ENCODE peak calls at places on chromosomes 7 and 10, in nine cellular contexts. One of them, this sample, is unnamed.

GRCh38 chr10:116272497-116273221 is at the start of gene GFRA1:
- DNase-seq in activated effector memory CD4-positive, alpha-beta T cell treated with Interleukin-2 at 50 U/mL for 16 hours: no peak
- DNase-seq in activated T-cell treated with anti-CD3 and anti-CD28 coated beads for 1 hour: no peak
- DNase-seq in brain microvascular endothelial cell: no peak
- DNase-seq in BJ: no peak
- DNase-seq in CD8-positive, alpha-beta memory T cell: no peak
- DNase-seq in hippocampal formation: no peak
- DNase-seq in prostate gland: no peak
- DNase-seq in left colon: peak
- DNase-seq in this sample: no peak

GRCh38 chr10:22483132-22483531 is 137.8 kb downstream of the SPAG6 start:
- DNase-seq in BJ: no peak
- DNase-seq in CD8-positive, alpha-beta memory T cell: no peak
- DNase-seq in brain microvascular endothelial cell: no peak
- DNase-seq in hippocampal formation: no peak
- DNase-seq in activated effector memory CD4-positive, alpha-beta T cell treated with Interleukin-2 at 50 U/mL for 16 hours: no peak
- DNase-seq in left colon: no peak
- DNase-seq in activated T-cell treated with anti-CD3 and anti-CD28 coated beads for 1 hour: no peak
- DNase-seq in prostate gland: no peak
- DNase-seq in this sample: no peak

GRCh38 chr10:52215745-52216361 is 98.2 kb upstream of the DKK1 start:
- DNase-seq in hippocampal formation: peak
- DNase-seq in brain microvascular endothelial cell: peak
- DNase-seq in prostate gland: peak
- DNase-seq in activated T-cell treated with anti-CD3 and anti-CD28 coated beads for 1 hour: peak
- DNase-seq in BJ: peak
- DNase-seq in left colon: peak
- DNase-seq in activated effector memory CD4-positive, alpha-beta T cell treated with Interleukin-2 at 50 U/mL for 16 hours: no peak
- DNase-seq in CD8-positive, alpha-beta memory T cell: no peak
- DNase-seq in this sample: peak

GRCh38 chr10:93816123-93816747 is 58.5 kb downstream of the LGI1 start:
- DNase-seq in hippocampal formation: peak
- DNase-seq in activated effector memory CD4-positive, alpha-beta T cell treated with Interleukin-2 at 50 U/mL for 16 hours: peak
- DNase-seq in CD8-positive, alpha-beta memory T cell: no peak
- DNase-seq in prostate gland: peak
- DNase-seq in brain microvascular endothelial cell: peak
- DNase-seq in BJ: peak
- DNase-seq in left colon: peak
- DNase-seq in activated T-cell treated with anti-CD3 and anti-CD28 coated beads for 1 hour: peak
- DNase-seq in this sample: no peak

GRCh38 chr7:157253850-157254249 is 83.0 kb upstream of the DNAJB6 start:
- DNase-seq in hippocampal formation: peak
- DNase-seq in activated T-cell treated with anti-CD3 and anti-CD28 coated beads for 1 hour: no peak
- DNase-seq in BJ: no peak
- DNase-seq in prostate gland: peak
- DNase-seq in CD8-positive, alpha-beta memory T cell: no peak
- DNase-seq in left colon: peak
- DNase-seq in brain microvascular endothelial cell: no peak
- DNase-seq in activated effector memory CD4-positive, alpha-beta T cell treated with Interleukin-2 at 50 U/mL for 16 hours: no peak
- DNase-seq in this sample: no peak

GRCh38 chr7:28329616-28330373 is 82.5 kb upstream of the CREB5 start:
- DNase-seq in BJ: no peak
- DNase-seq in activated effector memory CD4-positive, alpha-beta T cell treated with Interleukin-2 at 50 U/mL for 16 hours: peak
- DNase-seq in CD8-positive, alpha-beta memory T cell: no peak
- DNase-seq in brain microvascular endothelial cell: no peak
- DNase-seq in left colon: no peak
- DNase-seq in activated T-cell treated with anti-CD3 and anti-CD28 coated beads for 1 hour: no peak
- DNase-seq in hippocampal formation: no peak
- DNase-seq in prostate gland: no peak
- DNase-seq in this sample: peak

GRCh38 chr10:97012470-97012869 is 173.3 kb downstream of the SLIT1 start:
- DNase-seq in left colon: no peak
- DNase-seq in activated effector memory CD4-positive, alpha-beta T cell treated with Interleukin-2 at 50 U/mL for 16 hours: no peak
- DNase-seq in prostate gland: no peak
- DNase-seq in brain microvascular endothelial cell: no peak
- DNase-seq in CD8-positive, alpha-beta memory T cell: no peak
- DNase-seq in activated T-cell treated with anti-CD3 and anti-CD28 coated beads for 1 hour: no peak
- DNase-seq in hippocampal formation: no peak
- DNase-seq in BJ: no peak
- DNase-seq in this sample: no peak

GRCh38 chr7:157764946-157765537 is 428.2 kb downstream of the DNAJB6 start:
- DNase-seq in hippocampal formation: no peak
- DNase-seq in CD8-positive, alpha-beta memory T cell: no peak
- DNase-seq in BJ: no peak
- DNase-seq in brain microvascular endothelial cell: no peak
- DNase-seq in activated T-cell treated with anti-CD3 and anti-CD28 coated beads for 1 hour: no peak
- DNase-seq in left colon: no peak
- DNase-seq in prostate gland: no peak
- DNase-seq in activated effector memory CD4-positive, alpha-beta T cell treated with Interleukin-2 at 50 U/mL for 16 hours: no peak
- DNase-seq in this sample: no peak

GRCh38 chr7:471866-472639 is 47.6 kb downstream of the PDGFA start:
- DNase-seq in prostate gland: peak
- DNase-seq in CD8-positive, alpha-beta memory T cell: no peak
- DNase-seq in activated effector memory CD4-positive, alpha-beta T cell treated with Interleukin-2 at 50 U/mL for 16 hours: no peak
- DNase-seq in hippocampal formation: peak
- DNase-seq in brain microvascular endothelial cell: peak
- DNase-seq in BJ: peak
- DNase-seq in activated T-cell treated with anti-CD3 and anti-CD28 coated beads for 1 hour: no peak
- DNase-seq in left colon: peak
- DNase-seq in this sample: no peak

GRCh38 chr7:26143298-26144044 is 8.5 kb upstream of the NFE2L3 start:
- DNase-seq in activated T-cell treated with anti-CD3 and anti-CD28 coated beads for 1 hour: no peak
- DNase-seq in BJ: no peak
- DNase-seq in CD8-positive, alpha-beta memory T cell: no peak
- DNase-seq in hippocampal formation: no peak
- DNase-seq in activated effector memory CD4-positive, alpha-beta T cell treated with Interleukin-2 at 50 U/mL for 16 hours: no peak
- DNase-seq in brain microvascular endothelial cell: no peak
- DNase-seq in prostate gland: no peak
- DNase-seq in left colon: no peak
- DNase-seq in this sample: no peak

GRCh38 chr7:98852826-98853225 is 17.0 kb downstream of the TMEM130 start:
- DNase-seq in brain microvascular endothelial cell: no peak
- DNase-seq in CD8-positive, alpha-beta memory T cell: no peak
- DNase-seq in hippocampal formation: no peak
- DNase-seq in activated T-cell treated with anti-CD3 and anti-CD28 coated beads for 1 hour: no peak
- DNase-seq in BJ: no peak
- DNase-seq in prostate gland: no peak
- DNase-seq in activated effector memory CD4-positive, alpha-beta T cell treated with Interleukin-2 at 50 U/mL for 16 hours: no peak
- DNase-seq in left colon: no peak
- DNase-seq in this sample: no peak

GRCh38 chr7:69714886-69715571 is 116.8 kb downstream of the AUTS2 start:
- DNase-seq in brain microvascular endothelial cell: no peak
- DNase-seq in left colon: no peak
- DNase-seq in hippocampal formation: no peak
- DNase-seq in activated T-cell treated with anti-CD3 and anti-CD28 coated beads for 1 hour: no peak
- DNase-seq in prostate gland: no peak
- DNase-seq in activated effector memory CD4-positive, alpha-beta T cell treated with Interleukin-2 at 50 U/mL for 16 hours: no peak
- DNase-seq in BJ: no peak
- DNase-seq in CD8-positive, alpha-beta memory T cell: no peak
- DNase-seq in this sample: no peak

GRCh38 chr10:24229909-24230308 is 21.0 kb downstream of the KIAA1217 start:
- DNase-seq in left colon: no peak
- DNase-seq in BJ: no peak
- DNase-seq in activated T-cell treated with anti-CD3 and anti-CD28 coated beads for 1 hour: no peak
- DNase-seq in brain microvascular endothelial cell: no peak
- DNase-seq in activated effector memory CD4-positive, alpha-beta T cell treated with Interleukin-2 at 50 U/mL for 16 hours: no peak
- DNase-seq in prostate gland: no peak
- DNase-seq in CD8-positive, alpha-beta memory T cell: no peak
- DNase-seq in hippocampal formation: no peak
- DNase-seq in this sample: no peak

GRCh38 chr7:51235593-51236313 is 80.9 kb downstream of the COBL start:
- DNase-seq in CD8-positive, alpha-beta memory T cell: no peak
- DNase-seq in hippocampal formation: no peak
- DNase-seq in activated T-cell treated with anti-CD3 and anti-CD28 coated beads for 1 hour: no peak
- DNase-seq in prostate gland: no peak
- DNase-seq in left colon: no peak
- DNase-seq in brain microvascular endothelial cell: no peak
- DNase-seq in activated effector memory CD4-positive, alpha-beta T cell treated with Interleukin-2 at 50 U/mL for 16 hours: no peak
- DNase-seq in BJ: no peak
- DNase-seq in this sample: no peak

GRCh38 chr10:96512997-96513685 is 585 bp downstream of the TLL2 start:
- DNase-seq in hippocampal formation: no peak
- DNase-seq in CD8-positive, alpha-beta memory T cell: peak
- DNase-seq in brain microvascular endothelial cell: no peak
- DNase-seq in activated effector memory CD4-positive, alpha-beta T cell treated with Interleukin-2 at 50 U/mL for 16 hours: peak
- DNase-seq in BJ: no peak
- DNase-seq in activated T-cell treated with anti-CD3 and anti-CD28 coated beads for 1 hour: no peak
- DNase-seq in left colon: no peak
- DNase-seq in prostate gland: no peak
- DNase-seq in this sample: peak

GRCh38 chr10:69864321-69864720 is 62.6 kb downstream of the COL13A1 start:
- DNase-seq in BJ: peak
- DNase-seq in left colon: no peak
- DNase-seq in activated effector memory CD4-positive, alpha-beta T cell treated with Interleukin-2 at 50 U/mL for 16 hours: no peak
- DNase-seq in hippocampal formation: no peak
- DNase-seq in brain microvascular endothelial cell: peak
- DNase-seq in prostate gland: no peak
- DNase-seq in activated T-cell treated with anti-CD3 and anti-CD28 coated beads for 1 hour: no peak
- DNase-seq in CD8-positive, alpha-beta memory T cell: no peak
- DNase-seq in this sample: no peak

GRCh38 chr10:26534384-26534783 is 96.2 kb downstream of the APBB1IP start:
- DNase-seq in activated T-cell treated with anti-CD3 and anti-CD28 coated beads for 1 hour: no peak
- DNase-seq in BJ: no peak
- DNase-seq in prostate gland: no peak
- DNase-seq in hippocampal formation: no peak
- DNase-seq in CD8-positive, alpha-beta memory T cell: no peak
- DNase-seq in activated effector memory CD4-positive, alpha-beta T cell treated with Interleukin-2 at 50 U/mL for 16 hours: no peak
- DNase-seq in left colon: no peak
- DNase-seq in brain microvascular endothelial cell: no peak
- DNase-seq in this sample: no peak

GRCh38 chr7:154372106-154372505 is 319.9 kb downstream of the DPP6 start:
- DNase-seq in left colon: no peak
- DNase-seq in BJ: no peak
- DNase-seq in brain microvascular endothelial cell: no peak
- DNase-seq in activated effector memory CD4-positive, alpha-beta T cell treated with Interleukin-2 at 50 U/mL for 16 hours: no peak
- DNase-seq in prostate gland: no peak
- DNase-seq in CD8-positive, alpha-beta memory T cell: no peak
- DNase-seq in hippocampal formation: no peak
- DNase-seq in activated T-cell treated with anti-CD3 and anti-CD28 coated beads for 1 hour: no peak
- DNase-seq in this sample: no peak

GRCh38 chr10:23065549-23065948 is 29.8 kb upstream of the MSRB2 start:
- DNase-seq in CD8-positive, alpha-beta memory T cell: no peak
- DNase-seq in hippocampal formation: peak
- DNase-seq in brain microvascular endothelial cell: peak
- DNase-seq in BJ: peak
- DNase-seq in prostate gland: peak
- DNase-seq in activated effector memory CD4-positive, alpha-beta T cell treated with Interleukin-2 at 50 U/mL for 16 hours: no peak
- DNase-seq in activated T-cell treated with anti-CD3 and anti-CD28 coated beads for 1 hour: no peak
- DNase-seq in left colon: peak
- DNase-seq in this sample: no peak

GRCh38 chr10:91022924-91023707 is 102.2 kb upstream of the ANKRD1 start:
- DNase-seq in prostate gland: peak
- DNase-seq in left colon: no peak
- DNase-seq in hippocampal formation: peak
- DNase-seq in CD8-positive, alpha-beta memory T cell: no peak
- DNase-seq in activated effector memory CD4-positive, alpha-beta T cell treated with Interleukin-2 at 50 U/mL for 16 hours: no peak
- DNase-seq in activated T-cell treated with anti-CD3 and anti-CD28 coated beads for 1 hour: no peak
- DNase-seq in BJ: no peak
- DNase-seq in brain microvascular endothelial cell: peak
- DNase-seq in this sample: no peak

GRCh38 chr10:75402486-75403143 is 1.1 kb upstream of the ZNF503 start:
- DNase-seq in activated effector memory CD4-positive, alpha-beta T cell treated with Interleukin-2 at 50 U/mL for 16 hours: no peak
- DNase-seq in CD8-positive, alpha-beta memory T cell: no peak
- DNase-seq in left colon: peak
- DNase-seq in activated T-cell treated with anti-CD3 and anti-CD28 coated beads for 1 hour: no peak
- DNase-seq in brain microvascular endothelial cell: no peak
- DNase-seq in BJ: no peak
- DNase-seq in prostate gland: peak
- DNase-seq in hippocampal formation: no peak
- DNase-seq in this sample: no peak

GRCh38 chr10:14185501-14186045 is 145.2 kb downstream of the FRMD4A start:
- DNase-seq in hippocampal formation: no peak
- DNase-seq in activated T-cell treated with anti-CD3 and anti-CD28 coated beads for 1 hour: no peak
- DNase-seq in brain microvascular endothelial cell: peak
- DNase-seq in prostate gland: no peak
- DNase-seq in activated effector memory CD4-positive, alpha-beta T cell treated with Interleukin-2 at 50 U/mL for 16 hours: no peak
- DNase-seq in CD8-positive, alpha-beta memory T cell: peak
- DNase-seq in left colon: no peak
- DNase-seq in BJ: no peak
- DNase-seq in this sample: no peak

GRCh38 chr7:135743907-135744789 is 4.5 kb downstream of the FAM180A start:
- DNase-seq in prostate gland: no peak
- DNase-seq in hippocampal formation: no peak
- DNase-seq in left colon: no peak
- DNase-seq in BJ: no peak
- DNase-seq in brain microvascular endothelial cell: no peak
- DNase-seq in activated T-cell treated with anti-CD3 and anti-CD28 coated beads for 1 hour: no peak
- DNase-seq in CD8-positive, alpha-beta memory T cell: no peak
- DNase-seq in activated effector memory CD4-positive, alpha-beta T cell treated with Interleukin-2 at 50 U/mL for 16 hours: no peak
- DNase-seq in this sample: no peak

GRCh38 chr7:131170440-131171105 is 157.1 kb upstream of the MKLN1 start:
- DNase-seq in brain microvascular endothelial cell: no peak
- DNase-seq in hippocampal formation: no peak
- DNase-seq in BJ: no peak
- DNase-seq in activated effector memory CD4-positive, alpha-beta T cell treated with Interleukin-2 at 50 U/mL for 16 hours: no peak
- DNase-seq in CD8-positive, alpha-beta memory T cell: no peak
- DNase-seq in prostate gland: no peak
- DNase-seq in activated T-cell treated with anti-CD3 and anti-CD28 coated beads for 1 hour: no peak
- DNase-seq in left colon: no peak
- DNase-seq in this sample: no peak

GRCh38 chr10:34171957-34172527 is 643.1 kb downstream of the PARD3 start:
- DNase-seq in BJ: peak
- DNase-seq in hippocampal formation: no peak
- DNase-seq in left colon: no peak
- DNase-seq in prostate gland: no peak
- DNase-seq in activated effector memory CD4-positive, alpha-beta T cell treated with Interleukin-2 at 50 U/mL for 16 hours: no peak
- DNase-seq in activated T-cell treated with anti-CD3 and anti-CD28 coated beads for 1 hour: no peak
- DNase-seq in CD8-positive, alpha-beta memory T cell: no peak
- DNase-seq in brain microvascular endothelial cell: no peak
- DNase-seq in this sample: no peak

GRCh38 chr10:117993166-117993565 is 53.6 kb downstream of the RAB11FIP2 start:
- DNase-seq in BJ: no peak
- DNase-seq in prostate gland: no peak
- DNase-seq in left colon: no peak
- DNase-seq in CD8-positive, alpha-beta memory T cell: no peak
- DNase-seq in hippocampal formation: no peak
- DNase-seq in activated T-cell treated with anti-CD3 and anti-CD28 coated beads for 1 hour: no peak
- DNase-seq in activated effector memory CD4-positive, alpha-beta T cell treated with Interleukin-2 at 50 U/mL for 16 hours: no peak
- DNase-seq in brain microvascular endothelial cell: no peak
- DNase-seq in this sample: no peak

GRCh38 chr7:73828107-73828803 is 2.5 kb upstream of the CLDN4 start:
- DNase-seq in brain microvascular endothelial cell: peak
- DNase-seq in BJ: no peak
- DNase-seq in activated T-cell treated with anti-CD3 and anti-CD28 coated beads for 1 hour: no peak
- DNase-seq in activated effector memory CD4-positive, alpha-beta T cell treated with Interleukin-2 at 50 U/mL for 16 hours: no peak
- DNase-seq in CD8-positive, alpha-beta memory T cell: no peak
- DNase-seq in prostate gland: peak
- DNase-seq in hippocampal formation: no peak
- DNase-seq in left colon: peak
- DNase-seq in this sample: no peak

GRCh38 chr10:81031774-81032173 is 494.1 kb downstream of the SH2D4B start:
- DNase-seq in brain microvascular endothelial cell: no peak
- DNase-seq in hippocampal formation: no peak
- DNase-seq in prostate gland: no peak
- DNase-seq in BJ: no peak
- DNase-seq in left colon: no peak
- DNase-seq in activated effector memory CD4-positive, alpha-beta T cell treated with Interleukin-2 at 50 U/mL for 16 hours: no peak
- DNase-seq in CD8-positive, alpha-beta memory T cell: no peak
- DNase-seq in activated T-cell treated with anti-CD3 and anti-CD28 coated beads for 1 hour: no peak
- DNase-seq in this sample: no peak

GRCh38 chr7:25622716-25623115 is 394.4 kb upstream of the NPVF start:
- DNase-seq in CD8-positive, alpha-beta memory T cell: no peak
- DNase-seq in brain microvascular endothelial cell: no peak
- DNase-seq in activated effector memory CD4-positive, alpha-beta T cell treated with Interleukin-2 at 50 U/mL for 16 hours: no peak
- DNase-seq in prostate gland: no peak
- DNase-seq in BJ: no peak
- DNase-seq in activated T-cell treated with anti-CD3 and anti-CD28 coated beads for 1 hour: no peak
- DNase-seq in hippocampal formation: no peak
- DNase-seq in left colon: no peak
- DNase-seq in this sample: no peak

GRCh38 chr10:17980796-17981195 is 29.1 kb downstream of the SLC39A12 start:
- DNase-seq in activated T-cell treated with anti-CD3 and anti-CD28 coated beads for 1 hour: no peak
- DNase-seq in activated effector memory CD4-positive, alpha-beta T cell treated with Interleukin-2 at 50 U/mL for 16 hours: no peak
- DNase-seq in brain microvascular endothelial cell: no peak
- DNase-seq in BJ: no peak
- DNase-seq in hippocampal formation: no peak
- DNase-seq in CD8-positive, alpha-beta memory T cell: no peak
- DNase-seq in left colon: no peak
- DNase-seq in prostate gland: no peak
- DNase-seq in this sample: no peak

GRCh38 chr10:57657164-57657765 is 610.4 kb downstream of the IPMK start:
- DNase-seq in BJ: no peak
- DNase-seq in prostate gland: peak
- DNase-seq in hippocampal formation: peak
- DNase-seq in left colon: peak
- DNase-seq in CD8-positive, alpha-beta memory T cell: no peak
- DNase-seq in activated effector memory CD4-positive, alpha-beta T cell treated with Interleukin-2 at 50 U/mL for 16 hours: no peak
- DNase-seq in brain microvascular endothelial cell: peak
- DNase-seq in activated T-cell treated with anti-CD3 and anti-CD28 coated beads for 1 hour: no peak
- DNase-seq in this sample: no peak

This sample was measured in immature natural killer cell.